ENCODE peak calls at places on chromosomes 6 and 20, in four cellular contexts. U is iris pigment epithelial cell; A is stimulated activated CD4-positive, alpha-beta T cell treated with anti-CD3 and anti-CD28 coated beads, Interleukin-2, amount 100 ng/mL, for 48 hours; N is GM23248. J is an unnamed sample.

GRCh38 chr20:34522969-34523871 is 7.0 kb downstream of the DYNLRB1 start:
- DNase-seq in N (peak), A (peak), U (peak), J (peak)

GRCh38 chr6:6840831-6841263 is 252.3 kb downstream of the LY86 start:
- DNase-seq in N (no peak), A (no peak), U (no peak), J (no peak)

GRCh38 chr6:136553166-136553787 is 3.1 kb upstream of the MAP7 start:
- DNase-seq in N (no peak), A (no peak), U (no peak), J (no peak)

GRCh38 chr20:54759589-54759988 is 284.2 kb downstream of the DOK5 start:
- DNase-seq in A (no peak), U (no peak), N (no peak), J (no peak)

GRCh38 chr6:45608252-45608911 is 230.6 kb upstream of the SUPT3H start:
- DNase-seq in A (no peak), N (peak), U (peak), J (peak)

GRCh38 chr6:41682056-41682477 is 43.8 kb downstream of the MDFI start:
- DNase-seq in U (peak), N (peak), A (peak), J (peak)

GRCh38 chr20:22563062-22563965 is 21.1 kb downstream of the FOXA2 start:
- DNase-seq in U (no peak), N (no peak), A (no peak), J (no peak)

GRCh38 chr6:154345811-154346210 is 10.8 kb downstream of the IPCEF1 start:
- DNase-seq in N (no peak), U (no peak), A (no peak), J (no peak)

GRCh38 chr6:1267057-1267732 is 44.7 kb upstream of the FOXQ1 start:
- DNase-seq in U (peak), N (peak), A (no peak), J (peak)

GRCh38 chr6:156618600-156619205 is 158.5 kb upstream of the ARID1B start:
- DNase-seq in N (no peak), A (no peak), U (no peak), J (no peak)

GRCh38 chr6:157982297-157982579 is 575 bp downstream of the SYNJ2 start:
- DNase-seq in U (peak), N (peak), A (no peak), J (peak)

GRCh38 chr6:163579880-163580295 is 165.4 kb downstream of the QKI start:
- DNase-seq in A (no peak), U (peak), N (peak), J (no peak)

J was measured in EL.